ENCODE peak calls at places on chromosome 21, in four cellular contexts. S is K562, Y is A549, U is HepG2. L is an unnamed sample.

GRCh38 chr21:25639922-25640670 is 1.0 kb downstream of the JAM2 start:
- DNase-seq in Y (no peak), U (no peak), S (no peak), L (no peak)

GRCh38 chr21:27825035-27825434 is 858.1 kb upstream of the ADAMTS5 start:
- DNase-seq in Y (no peak), U (no peak), S (no peak), L (no peak)

GRCh38 chr21:46250146-46250725 is 21.7 kb upstream of the LSS start:
- DNase-seq in Y (no peak), S (no peak), U (no peak), L (no peak)

GRCh38 chr21:28548291-28548690 is 444.4 kb downstream of the LTN1 start:
- DNase-seq in S (no peak), U (no peak), Y (no peak), L (no peak)

GRCh38 chr21:36040389-36040788 is 19.9 kb downstream of the SETD4 start:
- DNase-seq in Y (no peak), U (no peak), S (no peak), L (no peak)

GRCh38 chr21:37532868-37533780 is 166.6 kb downstream of the DYRK1A start:
- DNase-seq in U (no peak), Y (peak), S (peak), L (peak)

GRCh38 chr21:36727886-36728285 is 29.0 kb downstream of the SIM2 start:
- DNase-seq in S (no peak), U (no peak), Y (no peak), L (no peak)

GRCh38 chr21:33976980-33977720 is 61.5 kb upstream of the ATP5PO start:
- DNase-seq in S (no peak), U (peak), Y (no peak), L (no peak)

GRCh38 chr21:32930673-32931072 is 95.1 kb upstream of the OLIG2 start:
- DNase-seq in S (no peak), Y (no peak), U (no peak), L (no peak)

GRCh38 chr21:34528131-34528561 is 16.1 kb upstream of the KCNE1 start:
- DNase-seq in U (no peak), S (no peak), Y (no peak), L (no peak)

GRCh38 chr21:34595457-34595856 is 19.5 kb downstream of the RCAN1 start:
- DNase-seq in S (no peak), U (peak), Y (no peak), L (no peak)

GRCh38 chr21:27112186-27112585 is 145.3 kb upstream of the ADAMTS5 start:
- DNase-seq in Y (no peak), S (no peak), U (no peak), L (no peak)

GRCh38 chr21:25717491-25718139 is 17.1 kb downstream of the ATP5PF start:
- DNase-seq in S (peak), Y (no peak), U (no peak), L (peak)

GRCh38 chr21:17783816-17784598 is 35.1 kb downstream of the C21orf91 start:
- DNase-seq in Y (no peak), S (no peak), U (no peak), L (peak)

GRCh38 chr21:45748593-45748992 is 105.1 kb downstream of the PCBP3 start:
- DNase-seq in U (no peak), S (no peak), Y (no peak), L (no peak)

GRCh38 chr21:32410291-32410690 is 2.2 kb upstream of the EVA1C start:
- DNase-seq in U (no peak), S (no peak), Y (no peak), L (no peak)

GRCh38 chr21:33214056-33214455 is 15.7 kb upstream of the IFNAR2 start:
- DNase-seq in S (no peak), Y (no peak), U (no peak), L (no peak)

GRCh38 chr21:36698160-36699025 is 522 bp upstream of the SIM2 start:
- DNase-seq in U (no peak), S (no peak), Y (peak), L (no peak)

GRCh38 chr21:33308586-33309490 is 15.9 kb upstream of the IFNAR1 start:
- DNase-seq in U (no peak), Y (no peak), S (no peak), L (peak)

GRCh38 chr21:45917241-45917640 is 64.3 kb upstream of the COL6A1 start:
- DNase-seq in U (no peak), Y (no peak), S (no peak), L (peak)

GRCh38 chr21:35468991-35469390 is 419.9 kb upstream of the RUNX1 start:
- DNase-seq in S (no peak), U (no peak), Y (no peak), L (no peak)

GRCh38 chr21:33936221-33937038 is 20.8 kb upstream of the ATP5PO start:
- DNase-seq in S (no peak), Y (no peak), U (no peak), L (no peak)

GRCh38 chr21:34593423-34593822 is 21.5 kb downstream of the RCAN1 start:
- DNase-seq in U (no peak), Y (no peak), S (no peak), L (no peak)

GRCh38 chr21:10425856-10426255 is 95.5 kb upstream of the TPTE start:
- DNase-seq in S (peak), U (no peak), Y (no peak), L (no peak)

DNA sequence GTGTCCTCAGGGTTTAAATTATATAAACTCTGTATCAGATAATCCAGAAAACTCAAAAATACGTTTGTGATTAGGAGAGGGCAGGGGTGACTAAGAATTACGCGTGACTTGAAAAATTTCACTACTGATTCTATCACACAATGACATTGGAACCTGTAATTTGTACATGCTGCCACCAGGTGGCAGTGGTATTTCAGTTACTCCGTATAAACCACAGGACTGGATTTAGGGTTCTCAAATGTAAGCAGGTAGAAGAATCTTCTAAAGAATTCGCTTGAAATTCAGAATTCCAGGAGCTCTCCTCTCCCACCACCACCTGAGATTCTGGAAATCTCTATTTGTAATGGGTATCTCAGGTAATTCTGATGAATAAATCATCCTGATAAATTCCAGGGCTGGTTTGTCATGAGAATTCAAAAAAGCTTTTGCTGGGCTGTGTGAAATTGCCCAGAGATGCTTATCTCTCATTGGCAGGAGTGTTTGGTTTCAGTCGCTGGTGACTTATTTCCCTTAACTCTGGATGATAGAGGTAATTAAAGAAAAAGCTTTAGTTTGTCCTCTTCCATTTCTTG is 1.7 kb upstream of the KRTAP7-1 start:
- DNase-seq in U (peak), Y (no peak), S (peak), L (peak)
- TF ChIP-seq MYC in U (no peak), Y (no peak), S (no peak), L (no peak)

GRCh38 chr21:24509131-24509530 is 1098.2 kb downstream of the MRPL39 start:
- DNase-seq in U (no peak), S (no peak), Y (no peak), L (no peak)

GRCh38 chr21:24514081-24514733 is 1093.1 kb downstream of the MRPL39 start:
- DNase-seq in S (no peak), U (no peak), Y (no peak), L (peak)
- TF ChIP-seq MAX in S (no peak), U (no peak), Y (no peak), L (no peak)

DNA sequence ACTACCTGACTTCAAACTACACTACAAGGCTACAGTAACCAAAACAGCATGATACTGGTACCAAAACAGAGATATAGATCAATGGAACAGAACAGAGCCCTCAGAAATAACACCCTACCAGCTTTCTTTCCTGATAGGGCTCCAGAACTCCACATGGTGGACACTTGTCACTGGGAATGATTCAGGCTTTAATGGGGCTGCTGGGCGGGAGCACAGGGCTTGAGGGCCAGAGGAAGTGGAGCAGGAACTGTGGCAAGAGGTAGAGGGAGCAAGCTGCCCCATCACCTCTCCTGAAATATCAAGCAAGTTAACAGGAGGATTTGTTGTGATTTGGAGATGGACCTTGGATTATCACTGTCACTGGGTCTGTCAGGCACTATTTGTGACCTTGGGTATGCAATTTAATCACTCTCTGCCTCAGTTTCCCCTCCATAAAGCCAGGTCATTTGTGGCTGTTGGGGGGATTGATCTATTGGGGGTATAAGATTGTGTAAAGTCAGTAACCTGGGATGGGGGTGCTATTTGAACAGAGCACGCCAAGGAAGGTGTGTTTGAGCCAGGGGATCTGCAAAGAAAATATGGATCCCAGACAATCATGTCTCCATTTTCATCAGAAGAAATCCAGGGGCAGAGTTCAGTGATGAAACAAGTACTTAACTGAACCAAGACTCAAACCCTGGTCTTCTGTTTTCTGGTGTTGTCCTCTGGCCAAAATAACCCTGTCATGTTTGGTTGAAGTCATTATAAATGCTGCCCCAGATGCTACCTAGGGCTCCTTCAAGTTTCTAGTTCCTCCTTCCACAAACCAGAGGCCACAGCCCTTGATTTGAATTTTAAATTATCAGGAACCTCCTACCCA is 25.2 kb downstream of the ETS2 start:
- DNase-seq in Y (no peak), S (no peak), U (no peak), L (no peak)
- H3K4me3 ChIP-seq in Y (no peak), S (no peak), U (no peak), L (no peak)

GRCh38 chr21:44694776-44695175 is 2.2 kb upstream of the KRTAP10-12 start:
- DNase-seq in U (no peak), Y (no peak), S (no peak), L (no peak)

GRCh38 chr21:44691686-44692085 is 5.3 kb upstream of the KRTAP10-12 start:
- DNase-seq in Y (no peak), S (no peak), U (no peak), L (no peak)

GRCh38 chr21:44695641-44696040 is 1.3 kb upstream of the KRTAP10-12 start:
- DNase-seq in Y (no peak), U (no peak), S (no peak), L (no peak)

GRCh38 chr21:44695176-44695575 is 1.8 kb upstream of the KRTAP10-12 start:
- DNase-seq in S (peak), U (no peak), Y (no peak), L (no peak)

DNA sequence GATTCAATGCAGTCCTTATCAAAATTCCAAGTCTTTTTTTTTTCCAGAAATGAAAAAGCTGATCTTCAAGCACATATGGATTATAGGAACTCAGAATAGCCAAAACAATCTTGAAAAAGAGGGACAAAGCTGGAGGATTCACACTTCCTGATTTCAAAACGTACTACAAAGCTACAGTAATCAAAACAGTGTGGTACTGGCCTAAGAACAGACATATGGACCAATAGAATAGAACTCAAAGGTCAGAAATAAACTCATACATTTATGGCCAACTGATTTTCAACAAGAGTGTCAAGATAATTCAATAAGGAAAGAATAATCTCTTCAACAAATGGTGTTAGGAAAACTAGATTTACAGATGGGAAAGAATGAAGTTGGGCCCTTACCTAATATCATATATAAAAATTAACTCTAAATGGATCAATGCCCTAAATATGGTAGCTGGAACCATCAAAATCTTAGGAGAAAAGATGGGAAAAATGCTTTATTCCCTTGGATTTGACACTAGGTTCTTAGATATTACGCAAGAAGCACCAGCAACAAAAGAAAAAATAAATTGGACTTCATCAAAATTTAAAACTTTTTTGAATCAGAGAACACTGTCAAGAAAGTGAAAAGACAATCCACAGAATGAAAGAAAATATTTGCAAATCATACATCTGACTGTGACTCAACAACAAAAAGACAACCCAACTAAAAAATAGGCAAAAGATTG is 4.0 kb upstream of the KRTAP10-12 start:
- DNase-seq in S (no peak), Y (no peak), U (no peak), L (no peak)
- TF ChIP-seq MYC in S (no peak), Y (no peak), U (no peak), L (no peak)

DNA sequence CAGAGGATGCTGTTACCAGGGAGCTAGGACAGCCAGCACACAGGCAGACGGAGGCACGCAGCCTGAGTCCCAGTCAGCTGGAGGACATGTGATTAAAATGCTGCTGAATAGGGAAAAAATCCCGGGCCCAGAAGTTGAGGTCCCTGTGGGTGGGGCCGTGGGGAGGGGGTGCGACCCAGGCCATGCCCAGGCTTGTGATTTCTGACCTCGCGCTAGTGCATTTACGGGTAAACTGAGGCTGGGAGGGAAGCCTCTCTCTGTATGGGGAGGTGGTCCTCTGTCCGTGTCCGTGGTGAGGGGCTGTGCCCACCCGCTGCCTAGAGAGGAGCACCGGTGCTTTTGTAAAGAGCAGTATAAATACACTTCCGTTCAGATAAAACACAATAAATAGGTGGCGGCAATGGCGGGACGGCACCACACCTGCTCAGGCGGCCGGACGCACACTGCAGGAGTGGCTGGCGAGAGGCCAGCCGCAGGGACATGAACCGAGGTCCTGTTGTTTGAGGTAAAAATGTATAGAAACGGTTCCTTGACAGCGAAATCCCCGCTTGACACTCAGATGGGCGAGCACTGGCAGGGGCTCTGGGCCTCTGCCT is 40.9 kb downstream of the KRTAP10-1 start:
- DNase-seq in U (no peak), Y (no peak), S (no peak), L (no peak)
- TF ChIP-seq MAX in U (no peak), Y (no peak), S (no peak), L (no peak)

GRCh38 chr21:42235593-42235992 is 16.7 kb downstream of the ABCG1 start:
- DNase-seq in Y (no peak), U (no peak), S (peak), L (no peak)

GRCh38 chr21:42236014-42236413 is 17.1 kb downstream of the ABCG1 start:
- DNase-seq in S (no peak), U (no peak), Y (no peak), L (no peak)

GRCh38 chr21:42237161-42237560 is 18.2 kb downstream of the ABCG1 start:
- DNase-seq in U (no peak), S (no peak), Y (no peak), L (no peak)

GRCh38 chr21:42237577-42237976 is 18.6 kb downstream of the ABCG1 start:
- DNase-seq in U (no peak), S (no peak), Y (no peak), L (no peak)

GRCh38 chr21:42236693-42237092 is 17.8 kb downstream of the ABCG1 start:
- DNase-seq in S (no peak), Y (no peak), U (no peak), L (no peak)
- H3K4me3 ChIP-seq in S (no peak), Y (no peak), U (no peak), L (no peak)

DNA sequence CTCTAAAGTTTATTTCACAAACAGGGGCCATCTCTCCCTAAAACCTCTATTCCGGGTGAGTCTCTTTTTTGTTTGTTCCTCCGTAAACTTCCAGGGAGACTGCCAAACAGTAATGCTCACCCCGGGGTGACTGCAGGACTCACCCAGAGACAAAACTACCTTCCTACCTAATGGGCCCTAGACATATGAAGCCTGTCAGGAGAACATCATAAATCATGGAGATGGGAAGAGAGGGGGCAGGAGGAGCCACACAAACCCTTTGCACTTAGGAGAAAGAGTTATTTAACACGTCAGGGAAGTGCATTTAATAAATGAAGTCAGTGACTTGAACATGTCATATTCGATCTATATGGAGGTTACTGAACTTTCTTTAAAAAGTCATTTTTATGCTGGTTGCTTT is 287.0 kb upstream of the USP25 start:
- DNase-seq in Y (no peak), S (no peak), U (peak), L (no peak)
- TF ChIP-seq MYC in Y (no peak), S (no peak), U (no peak), L (no peak)

GRCh38 chr21:41678944-41679343 is 87.9 kb downstream of the RIPK4 start:
- DNase-seq in S (peak), U (peak), Y (peak), L (peak)
- TF ChIP-seq MAX in S (no peak), U (peak), Y (no peak), L (no peak)